ENCODE peak calls at places on chromosomes 7 and 10, in seven cellular contexts. K, I, F, Z, C, R and Y are unnamed samples.

GRCh38 chr10:11448190-11448544 is 163.3 kb downstream of the USP6NL start:
- DNase-seq in R (no peak), Z (no peak), F (no peak), K (no peak), I (no peak), C (no peak), Y (no peak)

GRCh38 chr7:105876964-105877601 is 684 bp upstream of the ATXN7L1 start:
- DNase-seq in F (peak), I (peak), K (peak), C (no peak), Z (no peak), R (peak), Y (peak)

GRCh38 chr10:3924344-3924743 is 139.3 kb upstream of the KLF6 start:
- DNase-seq in R (peak), F (peak), I (no peak), Z (no peak), K (peak), C (peak), Y (peak)

GRCh38 chr10:132867801-132868644 is 74.3 kb downstream of the CFAP46 start:
- DNase-seq in R (no peak), F (no peak), Z (no peak), C (no peak), I (no peak), K (no peak), Y (no peak)

GRCh38 chr7:37311282-37311868 is 137.3 kb downstream of the ELMO1 start:
- DNase-seq in C (no peak), K (peak), Z (no peak), R (no peak), F (no peak), I (peak), Y (peak)

GRCh38 chr7:75772081-75773077 is at the start of gene CCL26:
- DNase-seq in I (no peak), C (peak), F (peak), K (peak), R (peak), Z (no peak), Y (peak)

GRCh38 chr10:71739368-71739900 is 19.9 kb upstream of the C10orf105 start:
- DNase-seq in Z (no peak), K (no peak), C (no peak), I (no peak), R (no peak), F (no peak), Y (no peak)

GRCh38 chr7:117323877-117324699 is 1.2 kb upstream of the WNT2 start:
- DNase-seq in R (peak), F (peak), K (peak), Z (no peak), C (no peak), I (no peak), Y (peak)

GRCh38 chr10:10667466-10667865 is 350.2 kb upstream of the CELF2 start:
- DNase-seq in I (no peak), K (no peak), C (no peak), R (no peak), Z (no peak), F (no peak), Y (no peak)

GRCh38 chr10:4511559-4511958 is 314.4 kb upstream of the AKR1E2 start:
- DNase-seq in K (peak), F (no peak), I (no peak), C (no peak), R (peak), Z (no peak), Y (peak)

GRCh38 chr7:24129597-24129996 is 154.4 kb upstream of the NPY start:
- DNase-seq in F (peak), R (no peak), K (peak), C (no peak), I (no peak), Z (no peak), Y (peak)

GRCh38 chr7:102284399-102284798 is 2.3 kb upstream of the SH2B2 start:
- DNase-seq in R (no peak), C (no peak), I (no peak), F (no peak), K (no peak), Z (no peak), Y (peak)

GRCh38 chr7:22932896-22933295 is 81.0 kb downstream of the HYCC1 start:
- DNase-seq in F (no peak), C (no peak), R (no peak), Z (no peak), I (no peak), K (no peak), Y (no peak)

GRCh38 chr7:24963218-24963617 is 16.8 kb downstream of the OSBPL3 start:
- DNase-seq in I (peak), C (no peak), F (no peak), Z (no peak), R (no peak), K (peak), Y (peak)

GRCh38 chr7:107610353-107610752 is 30.3 kb downstream of the BCAP29 start:
- DNase-seq in F (no peak), K (no peak), R (no peak), C (no peak), I (no peak), Z (no peak), Y (no peak)

GRCh38 chr7:57367171-57367570 is 82.8 kb upstream of the ZNF716 start:
- DNase-seq in Z (no peak), R (no peak), I (no peak), C (no peak), F (no peak), K (no peak), Y (no peak)

GRCh38 chr10:121041906-121042305 is 190.7 kb downstream of the WDR11 start:
- DNase-seq in R (no peak), K (no peak), F (peak), Z (no peak), I (no peak), C (no peak), Y (no peak)

GRCh38 chr10:47206449-47207279 is 93.3 kb upstream of the GDF10 start:
- DNase-seq in R (no peak), I (no peak), F (no peak), Z (no peak), C (no peak), K (peak), Y (no peak)

GRCh38 chr7:73811760-73812168 is 19.0 kb upstream of the CLDN4 start:
- DNase-seq in R (peak), Z (peak), F (peak), C (no peak), I (peak), K (peak), Y (peak)

GRCh38 chr7:19069842-19070241 is 47.6 kb downstream of the TWIST1 start:
- DNase-seq in Z (no peak), F (peak), I (no peak), K (no peak), R (no peak), C (no peak), Y (peak)

GRCh38 chr10:71241899-71242620 is 29.7 kb downstream of the UNC5B start:
- DNase-seq in F (no peak), I (no peak), R (no peak), K (no peak), Z (no peak), C (no peak), Y (peak)

GRCh38 chr10:27701971-27702537 is 43.6 kb downstream of the MKX start:
- DNase-seq in C (no peak), K (no peak), R (no peak), I (no peak), Z (no peak), F (no peak), Y (no peak)

GRCh38 chr10:122878799-122879338 is 512 bp downstream of the FAM24B start:
- DNase-seq in F (peak), K (no peak), Z (no peak), I (no peak), C (no peak), R (no peak), Y (no peak)

GRCh38 chr10:76936182-76936581 is 701.4 kb downstream of the KCNMA1 start:
- DNase-seq in I (no peak), R (no peak), F (no peak), K (no peak), Z (no peak), C (no peak), Y (no peak)

GRCh38 chr7:91264083-91264923 is at the start of gene FZD1:
- DNase-seq in I (peak), R (peak), K (peak), F (peak), Z (no peak), C (peak), Y (peak)

GRCh38 chr7:136251826-136252225 is 274.7 kb upstream of the MTPN start:
- DNase-seq in I (no peak), Z (no peak), F (no peak), K (no peak), R (no peak), C (no peak), Y (peak)